ENCODE peak calls at places on chromosomes 1 and 21, in four cellular contexts. T is hepatocyte, S is GM23338, A is fibroblast of lung. E is an unnamed sample.

GRCh38 chr21:25911730-25912401 is 177.1 kb downstream of the GABPA start:
- DNase-seq in T (no peak), S (no peak), A (peak), E (no peak)

GRCh38 chr1:159250817-159251216 is 46.1 kb downstream of the ACKR1 start:
- DNase-seq in T (no peak), S (peak), A (no peak), E (no peak)

GRCh38 chr1:89949991-89950624 is 44.8 kb upstream of the ZNF326 start:
- DNase-seq in T (peak), S (no peak), A (no peak), E (no peak)

GRCh38 chr1:231040800-231041704 is 998 bp upstream of the FAM89A start:
- DNase-seq in T (peak), S (peak), A (no peak), E (no peak)

GRCh38 chr1:67582625-67583461 is 102.2 kb upstream of the GADD45A start:
- DNase-seq in T (no peak), S (no peak), A (peak), E (peak)

GRCh38 chr1:77536813-77537212 is 145.6 kb downstream of the ZZZ3 start:
- DNase-seq in T (no peak), S (no peak), A (peak), E (peak)

GRCh38 chr1:20100632-20101355 is 18.5 kb downstream of the PLA2G2D start:
- DNase-seq in T (peak), S (peak), A (peak), E (peak)

GRCh38 chr21:23977971-23978370 is 1629.3 kb downstream of the MRPL39 start:
- DNase-seq in T (no peak), S (no peak), A (peak), E (no peak)

GRCh38 chr1:242033331-242033956 is 34.5 kb upstream of the MAP1LC3C start:
- DNase-seq in T (no peak), S (no peak), A (no peak), E (no peak)

DNA sequence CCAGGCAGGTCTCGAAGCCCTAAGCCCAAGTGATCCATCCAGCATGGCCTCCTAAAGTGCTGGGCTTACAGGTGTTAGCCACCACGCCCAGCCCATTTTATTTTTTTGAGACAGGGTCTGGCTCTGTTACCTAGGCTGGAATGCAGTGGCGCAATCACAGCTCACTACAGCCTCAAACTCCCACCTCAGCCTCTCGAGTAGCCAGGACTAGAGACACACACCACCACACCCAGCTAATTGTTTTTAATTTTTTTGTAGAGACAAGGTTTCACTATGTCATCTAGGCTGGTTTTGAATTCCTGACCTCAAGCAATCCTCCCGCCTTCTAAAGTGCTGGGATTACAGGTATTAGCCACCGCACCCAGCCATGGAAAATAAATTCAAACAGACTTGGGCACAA is 31.9 kb downstream of the PUM1 start:
- DNase-seq in T (no peak), S (peak), A (no peak), E (no peak)
- H2AFZ ChIP-seq in T (no peak), S (no peak), A (no peak), E (no peak)

GRCh38 chr1:8423134-8423701 is 105.3 kb downstream of the SLC45A1 start:
- DNase-seq in T (peak), S (peak), A (no peak), E (no peak)

GRCh38 chr1:8422439-8423133 is 104.7 kb downstream of the SLC45A1 start:
- DNase-seq in T (peak), S (peak), A (no peak), E (no peak)

GRCh38 chr1:8424539-8425116 is 106.7 kb downstream of the SLC45A1 start:
- DNase-seq in T (peak), S (peak), A (no peak), E (peak)

GRCh38 chr1:8425150-8425780 is 107.4 kb downstream of the SLC45A1 start:
- DNase-seq in T (no peak), S (no peak), A (no peak), E (no peak)

DNA sequence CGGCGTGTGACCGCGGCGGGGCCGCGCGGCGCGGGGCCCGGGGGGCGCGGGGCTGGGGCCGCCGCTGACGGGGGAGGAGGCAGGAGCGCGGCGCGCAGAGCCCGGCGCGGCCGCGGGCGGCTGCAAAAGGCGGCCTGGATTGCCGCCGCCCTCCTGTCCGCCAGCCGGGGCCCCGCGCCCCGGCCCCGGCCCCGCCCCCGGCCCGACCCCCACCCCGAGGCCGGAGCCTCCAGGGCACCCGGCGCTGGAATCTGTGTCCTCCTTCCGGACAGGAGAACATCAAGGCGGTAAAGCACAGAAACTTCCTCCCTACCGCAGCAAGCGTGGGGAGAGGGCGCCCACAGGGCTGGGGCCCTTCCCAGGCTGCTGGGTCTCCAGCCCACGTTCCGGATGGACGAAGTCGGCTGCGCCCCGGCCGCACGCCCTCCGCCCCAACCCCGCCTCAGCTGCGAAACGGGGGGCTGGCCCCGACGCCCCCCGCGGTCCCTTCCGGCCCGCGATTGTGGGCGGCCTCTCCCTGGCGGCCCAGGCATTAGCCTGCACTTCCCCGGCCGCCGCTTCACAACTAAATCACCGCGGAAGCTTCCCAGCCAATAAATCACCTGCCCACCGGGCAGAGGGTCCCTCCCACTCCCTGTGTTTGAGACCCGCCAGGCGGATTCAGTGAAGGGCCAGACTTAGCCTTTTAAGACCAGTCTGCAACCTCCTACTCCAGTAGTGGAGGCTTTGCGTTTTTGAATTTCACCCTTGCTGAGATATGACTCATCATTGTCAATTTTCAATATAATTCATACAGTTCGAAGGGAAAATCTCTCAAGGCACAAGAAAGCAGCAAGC is 106.0 kb downstream of the SLC45A1 start:
- DNase-seq in T (peak), S (peak), A (peak), E (no peak)
- TF ChIP-seq EZH2 in T (no peak), S (no peak), A (no peak), E (no peak)

DNA sequence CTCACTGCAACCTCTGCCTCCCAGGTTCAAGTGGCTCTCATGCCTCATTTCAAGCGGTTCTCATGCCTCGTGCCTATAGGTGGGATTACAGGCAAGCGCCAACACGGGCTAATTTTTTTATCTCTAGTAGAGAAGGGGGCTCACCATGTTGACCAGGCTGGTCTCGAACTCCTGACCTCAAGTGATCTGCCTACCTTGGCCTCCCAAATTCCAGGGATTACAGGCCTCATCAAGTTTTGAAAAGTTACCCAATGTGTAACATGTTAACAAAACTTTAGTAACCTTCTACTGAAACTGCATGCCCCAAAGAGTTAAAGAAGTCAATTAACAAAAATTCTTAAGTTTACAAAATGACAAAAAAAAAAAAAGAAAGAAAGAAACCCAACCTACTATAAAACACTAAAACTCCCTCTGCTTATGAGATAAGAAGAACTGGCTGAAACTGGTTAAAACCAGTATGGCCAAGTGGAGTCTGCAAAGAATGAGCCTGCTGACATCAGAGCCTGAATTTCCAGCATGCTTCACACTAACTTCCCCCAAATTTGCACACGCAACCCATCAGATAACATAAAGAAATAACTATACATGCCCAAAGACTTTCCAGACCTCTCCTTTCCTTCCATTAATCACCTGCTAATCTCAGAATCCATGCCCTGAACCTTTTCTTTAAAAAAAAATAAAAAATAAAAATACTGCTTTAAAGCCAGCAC is 25.5 kb upstream of the PSMG1 start:
- DNase-seq in T (peak), S (peak), A (no peak), E (no peak)
- H2AFZ ChIP-seq in T (no peak), S (no peak), A (no peak), E (no peak)

GRCh38 chr1:7704214-7705047 is 66.7 kb upstream of the VAMP3 start:
- DNase-seq in T (peak), S (peak), A (peak), E (no peak)

GRCh38 chr1:7703321-7704213 is 67.5 kb upstream of the VAMP3 start:
- DNase-seq in T (peak), S (peak), A (no peak), E (no peak)

GRCh38 chr1:7705048-7705907 is 65.8 kb upstream of the VAMP3 start:
- DNase-seq in T (peak), S (peak), A (no peak), E (no peak)

GRCh38 chr1:7707527-7707926 is 63.6 kb upstream of the VAMP3 start:
- DNase-seq in T (no peak), S (no peak), A (peak), E (no peak)

GRCh38 chr1:7705908-7706216 is 65.2 kb upstream of the VAMP3 start:
- DNase-seq in T (no peak), S (no peak), A (no peak), E (no peak)
- TF ChIP-seq EZH2 in T (peak), S (no peak), A (peak), E (no peak)

DNA sequence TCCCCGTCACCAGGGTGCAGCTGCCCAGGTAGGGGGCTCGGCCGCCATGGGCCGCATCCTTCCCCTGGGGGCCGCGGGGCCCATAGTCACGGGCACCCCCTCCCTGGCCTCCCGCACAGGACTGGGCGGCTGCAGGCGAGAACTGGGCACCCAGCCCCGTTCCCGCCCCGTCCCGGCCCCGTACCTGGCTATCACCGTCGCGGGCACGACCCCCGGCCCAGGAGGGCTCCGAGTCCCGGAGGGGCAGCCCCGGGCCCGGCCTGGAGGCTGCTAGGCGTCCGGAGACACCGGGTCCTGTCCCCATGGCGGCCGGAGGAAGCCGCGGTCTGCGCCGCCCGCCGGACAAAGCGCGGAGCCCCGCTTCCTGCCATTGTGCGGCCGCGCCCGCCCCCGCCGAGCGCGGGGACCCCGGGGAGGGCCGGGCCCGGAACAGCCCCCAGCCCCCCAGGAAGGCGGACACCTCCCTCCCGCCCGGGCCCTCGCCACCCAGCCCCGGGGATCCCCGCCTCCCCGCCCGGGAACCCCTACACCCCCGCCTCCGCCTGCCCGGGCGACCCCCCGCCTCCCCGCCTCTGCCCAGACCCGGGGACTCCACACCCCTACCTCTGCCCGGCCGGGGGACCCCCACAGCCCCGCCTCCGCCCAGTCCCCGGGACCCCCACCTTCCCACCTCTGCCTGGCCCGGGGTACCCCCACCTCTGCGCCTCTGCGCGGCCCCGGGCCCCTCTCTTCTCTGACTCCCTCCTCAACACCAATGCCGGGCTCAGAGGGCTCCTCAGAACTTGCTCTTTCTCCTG is 6.1 kb downstream of the PLEKHG5 start:
- DNase-seq in T (no peak), S (peak), A (no peak), E (no peak)
- H2AFZ ChIP-seq in T (peak), S (peak), A (no peak), E (no peak)

DNA sequence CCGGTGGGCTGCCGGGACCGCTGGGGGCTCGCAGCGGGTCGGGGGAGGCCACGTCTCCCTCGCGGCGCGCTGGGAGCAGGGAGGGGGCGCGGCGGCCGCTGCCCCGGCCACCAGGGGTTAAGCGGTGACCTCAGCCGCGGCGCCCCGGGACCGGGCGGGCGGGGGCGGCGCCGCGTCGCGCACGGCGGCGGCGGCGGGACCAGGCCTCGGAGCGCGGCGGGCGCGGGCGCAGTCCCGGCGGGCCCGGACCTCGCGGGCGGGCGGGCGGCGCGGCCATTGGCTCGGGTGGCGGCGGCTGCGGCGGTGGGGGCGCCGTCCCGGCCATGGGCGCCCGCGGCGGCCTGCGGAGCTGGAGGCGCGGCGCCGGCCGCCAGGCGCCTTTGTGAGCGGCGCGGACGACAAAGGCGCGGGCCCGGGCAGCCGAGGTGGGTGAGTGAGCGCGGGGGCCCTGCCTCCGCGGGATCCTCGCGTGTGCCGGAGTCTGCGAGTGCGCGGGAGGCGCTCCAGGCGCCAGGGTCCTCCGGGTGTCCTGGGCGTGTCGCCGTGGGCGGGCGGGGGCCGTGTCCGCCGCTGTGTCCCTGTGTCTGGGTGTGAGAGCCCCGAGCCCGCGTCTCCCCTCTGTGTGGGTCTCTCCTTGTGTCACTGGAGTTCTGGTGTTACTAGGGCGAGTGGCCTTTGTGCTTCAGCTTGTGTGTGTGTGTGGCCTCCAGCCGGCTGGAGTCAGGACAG is at the start of gene ARHGEF10L:
- DNase-seq in T (peak), S (no peak), A (no peak), E (no peak)
- TF ChIP-seq EZH2 in T (no peak), S (no peak), A (no peak), E (no peak)